ENCODE peak calls at places on chromosomes 4 and X, in ten cellular contexts. F, T, O, U, E, C, I, K, M and X are unnamed samples. For H3K36me3, the result is how much of the 10 kb centered on the place peaks cover.

GRCh38 chrX:80879916-80880315 is 70.2 kb upstream of the BRWD3 start:
- DNase-seq in I (no peak), U (no peak), K (no peak), F (no peak), T (no peak), M (no peak), O (peak), C (no peak), E (no peak), X (no peak)

GRCh38 chr4:52693492-52693891 is 34.4 kb upstream of the USP46 start:
- DNase-seq in C (no peak), T (no peak), E (no peak), M (no peak), F (no peak), U (no peak), K (no peak), I (no peak), O (no peak), X (no peak)

GRCh38 chr4:100557306-100557705 is 39.5 kb upstream of the EMCN start:
- DNase-seq in F (no peak), I (no peak), O (no peak), E (no peak), T (no peak), U (no peak), C (no peak), K (no peak), M (no peak), X (no peak)

GRCh38 chrX:140505421-140506337 is 810 bp upstream of the SOX3 start:
- DNase-seq in I (no peak), C (no peak), O (no peak), M (no peak), F (no peak), E (no peak), T (no peak), K (no peak), U (no peak), X (no peak)

GRCh38 chrX:15530318-15530717 is 29.7 kb downstream of the BMX start:
- DNase-seq in O (no peak), T (no peak), U (no peak), E (no peak), I (no peak), C (no peak), F (no peak), K (no peak), M (no peak), X (no peak)

GRCh38 chr4:5399790-5400421 is 308.5 kb downstream of the EVC2 start:
- DNase-seq in I (no peak), C (no peak), E (no peak), M (no peak), F (no peak), T (peak), U (no peak), K (peak), O (no peak), X (no peak)

GRCh38 chrX:38804481-38805293 is 3.4 kb downstream of the MID1IP1 start:
- DNase-seq in E (peak), I (peak), F (no peak), O (no peak), K (no peak), U (peak), C (peak), T (peak), M (peak), X (peak)

GRCh38 chrX:140725500-140725899 is 15.9 kb downstream of the LINC00632 start:
- DNase-seq in U (no peak), M (no peak), C (no peak), F (no peak), E (no peak), O (no peak), I (no peak), T (no peak), K (no peak), X (no peak)

GRCh38 chr4:161573836-161574235 is 590.0 kb downstream of the FSTL5 start:
- DNase-seq in O (no peak), E (no peak), U (no peak), I (no peak), C (no peak), K (no peak), F (no peak), M (no peak), T (peak), X (no peak)

GRCh38 chr4:87005690-87006461 is 71.1 kb downstream of the AFF1 start:
- DNase-seq in C (no peak), U (no peak), E (peak), O (peak), T (peak), F (no peak), I (no peak), K (no peak), M (no peak), X (no peak)

GRCh38 chr4:152328595-152328994 is 207.3 kb downstream of the FBXW7 start:
- DNase-seq in T (no peak), F (no peak), K (no peak), M (no peak), C (no peak), O (peak), U (no peak), E (no peak), I (no peak), X (no peak)

GRCh38 chrX:49842603-49843002 is 13.5 kb downstream of the PAGE4 start:
- DNase-seq in O (no peak), E (no peak), C (no peak), T (no peak), K (peak), M (no peak), I (no peak), U (no peak), F (no peak), X (no peak)
- H3K36me3 ChIP-seq in O (under half), E (under half), C (under half), T (under half), K (under half), M (under half), I (under half), U (under half), F (under half), X (under half)

GRCh38 chr4:184270808-184271413 is 53.2 kb upstream of the ENPP6 start:
- DNase-seq in E (no peak), F (no peak), M (no peak), I (no peak), C (no peak), U (no peak), T (no peak), K (no peak), O (no peak), X (no peak)

GRCh38 chr4:184267673-184268573 is 50.2 kb upstream of the ENPP6 start:
- DNase-seq in U (peak), E (peak), T (peak), C (peak), I (no peak), F (no peak), K (peak), M (no peak), O (no peak), X (peak)

GRCh38 chr4:184267206-184267608 is 49.5 kb upstream of the ENPP6 start:
- DNase-seq in T (no peak), O (no peak), K (no peak), M (no peak), C (no peak), I (no peak), E (no peak), F (no peak), U (no peak), X (no peak)

GRCh38 chr4:184269879-184270430 is 52.3 kb upstream of the ENPP6 start:
- DNase-seq in E (no peak), K (no peak), U (no peak), T (no peak), O (no peak), C (no peak), M (no peak), F (no peak), I (no peak), X (no peak)

DNA sequence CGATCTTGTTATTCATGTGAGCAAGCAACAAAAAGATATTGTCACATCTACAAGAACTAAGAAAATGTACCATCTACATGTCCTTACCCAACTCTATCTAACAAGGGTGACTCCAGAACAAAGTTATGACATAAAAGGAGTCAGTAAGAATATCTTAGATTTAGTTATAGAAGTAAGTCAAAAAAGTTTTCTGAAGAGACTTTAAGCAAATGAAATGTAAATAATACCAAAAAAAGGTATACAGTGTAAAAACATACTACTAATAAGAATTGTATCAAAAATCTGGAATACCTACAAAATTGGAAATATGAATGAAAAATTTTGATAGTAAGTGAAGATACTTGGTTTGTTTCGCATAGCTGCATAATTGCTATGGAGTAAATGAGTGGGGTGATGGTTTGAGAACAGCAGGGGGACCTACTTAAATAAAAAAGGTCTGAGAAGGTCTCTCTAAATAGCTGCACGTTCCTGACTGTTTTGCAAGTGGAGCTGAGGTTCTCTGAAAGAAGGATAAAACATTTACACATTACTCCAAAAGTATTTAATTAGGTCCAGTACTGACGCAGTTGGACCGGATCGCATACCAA is 51.0 kb upstream of the ENPP6 start:
- DNase-seq in U (no peak), E (no peak), T (peak), M (no peak), I (no peak), O (no peak), K (no peak), F (no peak), C (no peak), X (no peak)
- TF ChIP-seq POLR2A in U (no peak), E (no peak), T (no peak), M (no peak), I (no peak), O (no peak), K (no peak), F (no peak), C (no peak), X (no peak)

DNA sequence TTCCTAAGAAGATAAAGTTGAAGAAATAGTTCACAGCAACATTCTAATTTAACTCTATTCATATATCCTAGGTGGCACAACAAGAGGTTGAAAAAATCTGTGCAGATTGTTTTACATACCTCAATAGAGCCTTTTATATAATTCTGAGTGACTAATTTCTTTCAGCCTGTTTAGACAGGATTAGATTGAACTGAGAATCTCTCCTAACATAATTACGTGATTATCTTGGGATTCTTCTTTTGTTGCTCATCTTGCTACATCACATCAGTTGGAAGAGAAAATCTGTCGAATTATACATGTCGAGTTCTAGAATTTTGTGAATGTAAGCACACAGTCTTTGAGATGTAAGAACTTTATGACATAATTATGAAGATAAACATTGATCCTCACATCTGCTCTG is 1873.7 kb upstream of the IGFBP7 start:
- DNase-seq in T (no peak), K (no peak), F (no peak), C (no peak), O (no peak), M (no peak), E (no peak), U (no peak), I (no peak), X (no peak)
- H3K27ac ChIP-seq in T (no peak), K (no peak), F (no peak), C (no peak), O (no peak), M (no peak), E (no peak), U (no peak), I (no peak), X (no peak)

DNA sequence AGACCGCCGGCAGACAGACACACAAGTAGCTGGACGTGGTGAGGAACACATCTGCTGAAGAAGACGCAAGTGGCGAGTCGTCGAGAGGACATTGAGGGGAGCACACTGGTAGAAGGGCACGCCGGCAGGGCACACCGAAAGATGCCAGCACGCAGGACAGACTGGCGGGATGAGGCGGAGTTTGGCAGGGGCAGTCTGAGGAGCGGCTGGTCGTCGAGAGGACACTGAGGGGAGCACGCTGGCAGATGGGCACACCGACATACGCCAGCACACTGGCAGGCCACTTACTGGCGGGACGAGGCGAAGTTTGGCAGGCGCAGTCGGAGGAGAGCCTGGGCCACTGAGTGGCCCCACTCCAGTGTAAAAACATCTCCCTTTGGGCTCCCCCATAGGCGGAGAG is 42.1 kb downstream of the RASGEF1B start:
- DNase-seq in K (no peak), O (no peak), C (no peak), U (no peak), M (no peak), F (no peak), E (no peak), I (no peak), T (no peak), X (no peak)
- H3K36me3 ChIP-seq in K (under half), O (under half), C (half or more), U (half or more), M (under half), F (under half), E (half or more), I (under half), T (under half), X (half or more)

GRCh38 chr4:173167793-173168395 is 717 bp upstream of the GALNT7 start:
- DNase-seq in K (no peak), I (no peak), U (peak), O (peak), C (peak), F (no peak), E (peak), T (peak), M (peak), X (peak)
- TF ChIP-seq POLR2A in K (no peak), I (no peak), U (no peak), O (no peak), C (no peak), F (no peak), E (peak), T (no peak), M (no peak), X (no peak)

GRCh38 chr4:169658970-169659735 is 38.8 kb downstream of the CLCN3 start:
- DNase-seq in O (no peak), F (no peak), M (no peak), U (no peak), K (no peak), I (no peak), E (no peak), C (no peak), T (no peak), X (no peak)
- H3K27ac ChIP-seq in O (peak), F (peak), M (peak), U (peak), K (peak), I (peak), E (peak), C (peak), T (peak), X (peak)

DNA sequence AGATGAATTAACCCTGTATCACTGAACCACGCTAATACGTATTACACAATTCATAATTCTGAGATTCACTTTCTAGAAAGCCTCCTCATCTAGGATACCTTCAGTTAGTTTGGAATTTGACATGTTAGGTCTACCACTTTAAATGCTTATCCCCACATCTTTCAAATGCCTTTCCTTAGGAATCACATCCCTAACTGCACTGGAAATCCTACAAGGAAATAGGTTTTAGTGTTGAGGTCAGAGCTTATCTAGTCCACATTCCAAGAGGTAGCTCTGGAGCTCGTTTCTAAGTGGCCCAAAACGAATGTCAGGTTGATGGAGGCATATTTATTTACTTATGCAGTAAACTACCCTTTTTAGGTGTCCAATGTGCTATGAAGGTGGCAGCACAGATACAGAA is 18.0 kb downstream of the PDHA1 start:
- DNase-seq in M (no peak), O (no peak), C (no peak), U (no peak), F (no peak), K (no peak), T (no peak), E (no peak), I (no peak), X (no peak)
- H3K36me3 ChIP-seq in M (under half), O (under half), C (under half), U (half or more), F (under half), K (under half), T (under half), E (under half), I (under half), X (under half)

DNA sequence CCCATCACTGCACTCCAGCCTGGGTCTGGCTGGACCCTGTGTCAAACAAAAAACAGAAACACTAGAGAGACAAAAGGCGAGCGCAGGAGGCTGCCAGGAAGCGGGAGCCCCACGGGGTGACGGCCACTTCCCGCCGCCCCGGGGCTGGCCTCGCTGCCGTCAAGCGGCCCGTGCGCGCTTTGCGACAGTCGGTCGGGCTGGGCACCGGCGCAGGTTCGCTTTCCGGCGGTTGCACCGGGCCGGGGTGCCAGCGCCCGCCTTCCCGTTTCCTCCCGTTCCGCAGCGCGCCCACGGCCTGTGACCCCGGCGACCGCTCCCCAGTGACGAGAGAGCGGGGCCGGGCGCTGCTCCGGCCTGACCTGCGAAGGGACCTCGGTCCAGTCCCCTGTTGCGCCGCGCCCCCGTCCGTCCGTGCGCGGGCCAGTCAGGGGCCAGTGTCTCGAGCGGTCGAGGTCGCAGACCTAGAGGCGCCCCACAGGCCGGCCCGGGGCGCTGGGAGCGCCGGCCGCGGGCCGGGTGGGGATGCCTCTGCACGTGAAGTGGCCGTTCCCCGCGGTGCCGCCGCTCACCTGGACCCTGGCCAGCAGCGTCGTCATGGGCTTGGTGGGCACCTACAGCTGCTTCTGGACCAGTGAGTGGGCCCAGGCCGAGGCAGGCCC is at the start of gene TAFAZZIN:
- DNase-seq in K (peak), M (peak), I (peak), C (peak), O (peak), U (peak), F (peak), E (peak), T (peak), X (peak)
- TF ChIP-seq POLR2A in K (peak), M (peak), I (peak), C (peak), O (peak), U (no peak), F (peak), E (peak), T (peak), X (peak)

GRCh38 chrX:56764153-56764974 is 35.3 kb downstream of the NBDY start:
- DNase-seq in F (no peak), U (peak), O (peak), C (peak), E (peak), I (peak), K (peak), M (peak), T (peak), X (peak)

GRCh38 chrX:56765816-56766553 is 36.9 kb downstream of the NBDY start:
- DNase-seq in K (no peak), O (no peak), E (peak), M (peak), C (peak), U (peak), I (no peak), T (no peak), F (no peak), X (no peak)

GRCh38 chrX:56763556-56764152 is 34.6 kb downstream of the NBDY start:
- DNase-seq in U (peak), K (peak), I (peak), E (peak), T (no peak), O (no peak), M (peak), F (no peak), C (peak), X (peak)

GRCh38 chrX:56766554-56767412 is 37.7 kb downstream of the NBDY start:
- DNase-seq in T (no peak), M (peak), I (no peak), F (no peak), K (no peak), U (peak), C (peak), O (no peak), E (peak), X (no peak)

DNA sequence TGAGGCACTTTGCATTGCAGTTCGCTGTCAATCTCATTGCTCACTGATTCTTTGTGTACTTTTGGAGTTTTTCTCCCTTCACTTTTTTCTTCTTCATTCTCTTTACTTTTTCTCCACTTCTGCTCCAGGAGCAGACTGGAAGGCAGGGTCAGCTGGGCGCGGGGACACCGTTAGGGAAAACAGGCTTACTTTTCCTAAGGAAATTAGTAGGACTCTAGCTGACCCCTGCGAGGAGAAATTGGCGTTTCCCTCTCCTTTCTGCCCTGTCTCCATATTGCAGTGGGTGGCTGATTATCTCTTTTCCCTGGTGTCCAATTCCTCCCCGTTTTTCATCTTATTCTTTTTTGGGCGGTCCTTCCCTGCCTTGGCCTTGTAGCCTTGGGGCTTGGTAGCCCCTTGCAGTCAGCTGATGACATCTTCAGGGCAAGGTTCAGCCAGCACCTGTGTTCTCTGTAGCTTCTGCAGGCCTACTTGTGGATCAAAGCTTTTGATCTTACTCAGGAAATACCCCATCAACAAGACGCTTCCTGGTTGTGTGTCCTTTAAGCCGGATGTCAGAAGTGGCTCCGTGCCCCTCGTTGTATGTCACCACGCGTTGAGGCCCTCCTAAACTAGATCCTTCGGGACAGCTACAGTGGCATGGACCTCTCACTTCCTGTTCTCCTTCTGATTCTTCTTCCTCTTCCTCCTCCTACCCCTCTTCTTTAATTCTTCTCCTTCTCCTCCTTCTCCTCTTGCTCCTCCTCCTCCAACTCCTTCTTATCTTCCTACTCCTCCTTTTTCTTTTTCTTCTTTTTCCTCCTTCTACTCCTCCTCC is 36.1 kb downstream of the NBDY start:
- DNase-seq in C (peak), K (no peak), F (no peak), T (no peak), E (peak), M (peak), U (no peak), I (no peak), O (no peak), X (no peak)
- H3K27ac ChIP-seq in C (peak), K (no peak), F (peak), T (no peak), E (no peak), M (peak), U (peak), I (peak), O (no peak), X (no peak)

DNA sequence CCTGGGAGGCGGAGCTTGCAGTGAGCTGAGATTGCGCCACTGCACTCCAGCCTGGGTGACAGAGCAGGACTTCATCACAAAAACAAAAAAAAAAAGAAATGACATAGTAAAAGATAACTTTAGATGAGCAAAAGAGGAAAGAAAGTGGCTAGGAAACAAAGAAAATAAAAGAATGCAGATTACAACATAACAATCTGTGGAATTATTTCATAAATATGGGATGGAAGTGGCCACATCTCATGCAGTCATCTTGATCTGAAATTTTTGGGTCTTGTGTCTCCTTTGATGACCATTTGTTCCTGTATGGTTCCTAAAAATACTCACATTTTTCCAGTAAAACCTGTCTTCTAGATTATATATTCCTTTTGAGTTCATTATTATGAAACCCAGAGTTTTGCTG is 271.4 kb downstream of the SPRY1 start:
- DNase-seq in F (no peak), O (no peak), I (no peak), U (no peak), E (no peak), M (no peak), T (no peak), C (no peak), K (no peak), X (no peak)
- H3K36me3 ChIP-seq in F (under half), O (under half), I (under half), U (under half), E (under half), M (under half), T (under half), C (under half), K (under half), X (under half)